ENCODE peak calls at places on chromosomes 7 and 10, in eight cellular contexts. One of them, this sample, is unnamed.

GRCh38 chr7:141646826-141647480 is 55.0 kb downstream of the DENND11 start:
- DNase-seq in epithelial cell of esophagus: no peak
- DNase-seq in iris pigment epithelial cell: peak
- DNase-seq in kidney tubule cell: peak
- DNase-seq in tibial nerve: no peak
- DNase-seq in renal cortical epithelial cell: peak
- DNase-seq in stimulated activated naive CD8-positive, alpha-beta T cell treated with anti-CD3 and anti-CD28 coated beads, Interleukin-15, Interleukin-2, amounts not matched to agents 100 U/mL and 50 U/mL, for 24 hours: no peak
- DNase-seq in activated CD4-positive, alpha-beta T cell treated with anti-CD3 and anti-CD28 coated beads, Interleukin-2, amount 50 U/mL, for 4 hours: no peak
- DNase-seq in this sample: no peak

GRCh38 chr7:70630647-70631457 is 501.1 kb upstream of the GALNT17 start:
- DNase-seq in stimulated activated naive CD8-positive, alpha-beta T cell treated with anti-CD3 and anti-CD28 coated beads, Interleukin-15, Interleukin-2, amounts not matched to agents 100 U/mL and 50 U/mL, for 24 hours: no peak
- DNase-seq in renal cortical epithelial cell: no peak
- DNase-seq in kidney tubule cell: peak
- DNase-seq in epithelial cell of esophagus: no peak
- DNase-seq in iris pigment epithelial cell: no peak
- DNase-seq in tibial nerve: no peak
- DNase-seq in activated CD4-positive, alpha-beta T cell treated with anti-CD3 and anti-CD28 coated beads, Interleukin-2, amount 50 U/mL, for 4 hours: no peak
- DNase-seq in this sample: peak

GRCh38 chr10:72455889-72456588 is 101.3 kb upstream of the DNAJB12 start:
- DNase-seq in kidney tubule cell: peak
- DNase-seq in activated CD4-positive, alpha-beta T cell treated with anti-CD3 and anti-CD28 coated beads, Interleukin-2, amount 50 U/mL, for 4 hours: no peak
- DNase-seq in epithelial cell of esophagus: peak
- DNase-seq in tibial nerve: no peak
- DNase-seq in iris pigment epithelial cell: peak
- DNase-seq in stimulated activated naive CD8-positive, alpha-beta T cell treated with anti-CD3 and anti-CD28 coated beads, Interleukin-15, Interleukin-2, amounts not matched to agents 100 U/mL and 50 U/mL, for 24 hours: no peak
- DNase-seq in renal cortical epithelial cell: peak
- DNase-seq in this sample: no peak

GRCh38 chr7:137313196-137313595 is 30.3 kb downstream of the PTN start:
- DNase-seq in kidney tubule cell: no peak
- DNase-seq in renal cortical epithelial cell: no peak
- DNase-seq in stimulated activated naive CD8-positive, alpha-beta T cell treated with anti-CD3 and anti-CD28 coated beads, Interleukin-15, Interleukin-2, amounts not matched to agents 100 U/mL and 50 U/mL, for 24 hours: no peak
- DNase-seq in epithelial cell of esophagus: no peak
- DNase-seq in tibial nerve: no peak
- DNase-seq in activated CD4-positive, alpha-beta T cell treated with anti-CD3 and anti-CD28 coated beads, Interleukin-2, amount 50 U/mL, for 4 hours: no peak
- DNase-seq in iris pigment epithelial cell: peak
- DNase-seq in this sample: no peak

GRCh38 chr7:132614428-132615076 is 38.3 kb upstream of the PLXNA4 start:
- DNase-seq in iris pigment epithelial cell: no peak
- DNase-seq in epithelial cell of esophagus: no peak
- DNase-seq in tibial nerve: no peak
- DNase-seq in renal cortical epithelial cell: no peak
- DNase-seq in activated CD4-positive, alpha-beta T cell treated with anti-CD3 and anti-CD28 coated beads, Interleukin-2, amount 50 U/mL, for 4 hours: no peak
- DNase-seq in stimulated activated naive CD8-positive, alpha-beta T cell treated with anti-CD3 and anti-CD28 coated beads, Interleukin-15, Interleukin-2, amounts not matched to agents 100 U/mL and 50 U/mL, for 24 hours: no peak
- DNase-seq in kidney tubule cell: peak
- DNase-seq in this sample: peak

GRCh38 chr7:139753079-139753692 is 24.6 kb downstream of the HIPK2 start:
- DNase-seq in epithelial cell of esophagus: no peak
- DNase-seq in stimulated activated naive CD8-positive, alpha-beta T cell treated with anti-CD3 and anti-CD28 coated beads, Interleukin-15, Interleukin-2, amounts not matched to agents 100 U/mL and 50 U/mL, for 24 hours: no peak
- DNase-seq in renal cortical epithelial cell: no peak
- DNase-seq in iris pigment epithelial cell: peak
- DNase-seq in kidney tubule cell: peak
- DNase-seq in tibial nerve: no peak
- DNase-seq in activated CD4-positive, alpha-beta T cell treated with anti-CD3 and anti-CD28 coated beads, Interleukin-2, amount 50 U/mL, for 4 hours: no peak
- DNase-seq in this sample: no peak

GRCh38 chr10:61271127-61271780 is 181.9 kb downstream of the TMEM26 start:
- DNase-seq in renal cortical epithelial cell: peak
- DNase-seq in kidney tubule cell: peak
- DNase-seq in activated CD4-positive, alpha-beta T cell treated with anti-CD3 and anti-CD28 coated beads, Interleukin-2, amount 50 U/mL, for 4 hours: no peak
- DNase-seq in iris pigment epithelial cell: peak
- DNase-seq in epithelial cell of esophagus: peak
- DNase-seq in tibial nerve: no peak
- DNase-seq in stimulated activated naive CD8-positive, alpha-beta T cell treated with anti-CD3 and anti-CD28 coated beads, Interleukin-15, Interleukin-2, amounts not matched to agents 100 U/mL and 50 U/mL, for 24 hours: no peak
- DNase-seq in this sample: no peak

GRCh38 chr7:75694636-75695035 is 44.1 kb downstream of the HIP1 start:
- DNase-seq in activated CD4-positive, alpha-beta T cell treated with anti-CD3 and anti-CD28 coated beads, Interleukin-2, amount 50 U/mL, for 4 hours: no peak
- DNase-seq in iris pigment epithelial cell: no peak
- DNase-seq in renal cortical epithelial cell: no peak
- DNase-seq in epithelial cell of esophagus: no peak
- DNase-seq in stimulated activated naive CD8-positive, alpha-beta T cell treated with anti-CD3 and anti-CD28 coated beads, Interleukin-15, Interleukin-2, amounts not matched to agents 100 U/mL and 50 U/mL, for 24 hours: no peak
- DNase-seq in kidney tubule cell: no peak
- DNase-seq in tibial nerve: no peak
- DNase-seq in this sample: no peak

GRCh38 chr7:2175514-2175913 is 57.2 kb downstream of the MAD1L1 start:
- DNase-seq in tibial nerve: no peak
- DNase-seq in epithelial cell of esophagus: peak
- DNase-seq in iris pigment epithelial cell: peak
- DNase-seq in renal cortical epithelial cell: peak
- DNase-seq in kidney tubule cell: peak
- DNase-seq in stimulated activated naive CD8-positive, alpha-beta T cell treated with anti-CD3 and anti-CD28 coated beads, Interleukin-15, Interleukin-2, amounts not matched to agents 100 U/mL and 50 U/mL, for 24 hours: no peak
- DNase-seq in activated CD4-positive, alpha-beta T cell treated with anti-CD3 and anti-CD28 coated beads, Interleukin-2, amount 50 U/mL, for 4 hours: no peak
- DNase-seq in this sample: peak

GRCh38 chr10:132585732-132586722 is 48.4 kb downstream of the INPP5A start:
- DNase-seq in renal cortical epithelial cell: no peak
- DNase-seq in epithelial cell of esophagus: no peak
- DNase-seq in tibial nerve: no peak
- DNase-seq in kidney tubule cell: no peak
- DNase-seq in stimulated activated naive CD8-positive, alpha-beta T cell treated with anti-CD3 and anti-CD28 coated beads, Interleukin-15, Interleukin-2, amounts not matched to agents 100 U/mL and 50 U/mL, for 24 hours: no peak
- DNase-seq in iris pigment epithelial cell: no peak
- DNase-seq in activated CD4-positive, alpha-beta T cell treated with anti-CD3 and anti-CD28 coated beads, Interleukin-2, amount 50 U/mL, for 4 hours: no peak
- DNase-seq in this sample: peak

GRCh38 chr7:132720835-132721234 is 144.6 kb upstream of the PLXNA4 start:
- DNase-seq in renal cortical epithelial cell: no peak
- DNase-seq in epithelial cell of esophagus: no peak
- DNase-seq in activated CD4-positive, alpha-beta T cell treated with anti-CD3 and anti-CD28 coated beads, Interleukin-2, amount 50 U/mL, for 4 hours: no peak
- DNase-seq in kidney tubule cell: no peak
- DNase-seq in tibial nerve: no peak
- DNase-seq in iris pigment epithelial cell: no peak
- DNase-seq in stimulated activated naive CD8-positive, alpha-beta T cell treated with anti-CD3 and anti-CD28 coated beads, Interleukin-15, Interleukin-2, amounts not matched to agents 100 U/mL and 50 U/mL, for 24 hours: no peak
- DNase-seq in this sample: no peak

GRCh38 chr7:12436896-12437535 is 33.4 kb upstream of the VWDE start:
- DNase-seq in renal cortical epithelial cell: peak
- DNase-seq in kidney tubule cell: peak
- DNase-seq in tibial nerve: no peak
- DNase-seq in epithelial cell of esophagus: peak
- DNase-seq in activated CD4-positive, alpha-beta T cell treated with anti-CD3 and anti-CD28 coated beads, Interleukin-2, amount 50 U/mL, for 4 hours: no peak
- DNase-seq in iris pigment epithelial cell: peak
- DNase-seq in stimulated activated naive CD8-positive, alpha-beta T cell treated with anti-CD3 and anti-CD28 coated beads, Interleukin-15, Interleukin-2, amounts not matched to agents 100 U/mL and 50 U/mL, for 24 hours: no peak
- DNase-seq in this sample: no peak

GRCh38 chr7:82164813-82165212 is 278.8 kb downstream of the CACNA2D1 start:
- DNase-seq in kidney tubule cell: peak
- DNase-seq in stimulated activated naive CD8-positive, alpha-beta T cell treated with anti-CD3 and anti-CD28 coated beads, Interleukin-15, Interleukin-2, amounts not matched to agents 100 U/mL and 50 U/mL, for 24 hours: no peak
- DNase-seq in renal cortical epithelial cell: peak
- DNase-seq in epithelial cell of esophagus: peak
- DNase-seq in iris pigment epithelial cell: peak
- DNase-seq in tibial nerve: no peak
- DNase-seq in activated CD4-positive, alpha-beta T cell treated with anti-CD3 and anti-CD28 coated beads, Interleukin-2, amount 50 U/mL, for 4 hours: no peak
- DNase-seq in this sample: no peak

GRCh38 chr10:69337312-69338132 is 59.2 kb downstream of the HK1 start:
- DNase-seq in tibial nerve: no peak
- DNase-seq in epithelial cell of esophagus: peak
- DNase-seq in renal cortical epithelial cell: peak
- DNase-seq in activated CD4-positive, alpha-beta T cell treated with anti-CD3 and anti-CD28 coated beads, Interleukin-2, amount 50 U/mL, for 4 hours: no peak
- DNase-seq in iris pigment epithelial cell: peak
- DNase-seq in kidney tubule cell: peak
- DNase-seq in stimulated activated naive CD8-positive, alpha-beta T cell treated with anti-CD3 and anti-CD28 coated beads, Interleukin-15, Interleukin-2, amounts not matched to agents 100 U/mL and 50 U/mL, for 24 hours: no peak
- DNase-seq in this sample: peak

GRCh38 chr10:69025370-69025896 is 36.8 kb downstream of the KIFBP start:
- DNase-seq in epithelial cell of esophagus: no peak
- DNase-seq in iris pigment epithelial cell: no peak
- DNase-seq in stimulated activated naive CD8-positive, alpha-beta T cell treated with anti-CD3 and anti-CD28 coated beads, Interleukin-15, Interleukin-2, amounts not matched to agents 100 U/mL and 50 U/mL, for 24 hours: no peak
- DNase-seq in kidney tubule cell: no peak
- DNase-seq in activated CD4-positive, alpha-beta T cell treated with anti-CD3 and anti-CD28 coated beads, Interleukin-2, amount 50 U/mL, for 4 hours: no peak
- DNase-seq in renal cortical epithelial cell: no peak
- DNase-seq in tibial nerve: no peak
- DNase-seq in this sample: no peak

GRCh38 chr7:106279425-106280182 is 5.2 kb downstream of the NAMPT start:
- DNase-seq in renal cortical epithelial cell: no peak
- DNase-seq in iris pigment epithelial cell: no peak
- DNase-seq in kidney tubule cell: no peak
- DNase-seq in epithelial cell of esophagus: no peak
- DNase-seq in activated CD4-positive, alpha-beta T cell treated with anti-CD3 and anti-CD28 coated beads, Interleukin-2, amount 50 U/mL, for 4 hours: no peak
- DNase-seq in tibial nerve: no peak
- DNase-seq in stimulated activated naive CD8-positive, alpha-beta T cell treated with anti-CD3 and anti-CD28 coated beads, Interleukin-15, Interleukin-2, amounts not matched to agents 100 U/mL and 50 U/mL, for 24 hours: peak
- DNase-seq in this sample: no peak

GRCh38 chr10:62560207-62560819 is 186.1 kb downstream of the ZNF365 start:
- DNase-seq in kidney tubule cell: no peak
- DNase-seq in activated CD4-positive, alpha-beta T cell treated with anti-CD3 and anti-CD28 coated beads, Interleukin-2, amount 50 U/mL, for 4 hours: no peak
- DNase-seq in epithelial cell of esophagus: peak
- DNase-seq in tibial nerve: no peak
- DNase-seq in stimulated activated naive CD8-positive, alpha-beta T cell treated with anti-CD3 and anti-CD28 coated beads, Interleukin-15, Interleukin-2, amounts not matched to agents 100 U/mL and 50 U/mL, for 24 hours: no peak
- DNase-seq in renal cortical epithelial cell: no peak
- DNase-seq in iris pigment epithelial cell: peak
- DNase-seq in this sample: no peak

GRCh38 chr10:108783897-108784296 is 1139.4 kb downstream of the XPNPEP1 start:
- DNase-seq in tibial nerve: no peak
- DNase-seq in stimulated activated naive CD8-positive, alpha-beta T cell treated with anti-CD3 and anti-CD28 coated beads, Interleukin-15, Interleukin-2, amounts not matched to agents 100 U/mL and 50 U/mL, for 24 hours: peak
- DNase-seq in renal cortical epithelial cell: peak
- DNase-seq in iris pigment epithelial cell: peak
- DNase-seq in activated CD4-positive, alpha-beta T cell treated with anti-CD3 and anti-CD28 coated beads, Interleukin-2, amount 50 U/mL, for 4 hours: no peak
- DNase-seq in kidney tubule cell: peak
- DNase-seq in epithelial cell of esophagus: peak
- DNase-seq in this sample: no peak

GRCh38 chr7:111486472-111487142 is 75.7 kb downstream of the IMMP2L start:
- DNase-seq in kidney tubule cell: peak
- DNase-seq in renal cortical epithelial cell: peak
- DNase-seq in activated CD4-positive, alpha-beta T cell treated with anti-CD3 and anti-CD28 coated beads, Interleukin-2, amount 50 U/mL, for 4 hours: no peak
- DNase-seq in epithelial cell of esophagus: peak
- DNase-seq in iris pigment epithelial cell: peak
- DNase-seq in stimulated activated naive CD8-positive, alpha-beta T cell treated with anti-CD3 and anti-CD28 coated beads, Interleukin-15, Interleukin-2, amounts not matched to agents 100 U/mL and 50 U/mL, for 24 hours: no peak
- DNase-seq in tibial nerve: no peak
- DNase-seq in this sample: no peak

GRCh38 chr7:16586081-16586874 is 59.3 kb downstream of the ANKMY2 start:
- DNase-seq in epithelial cell of esophagus: no peak
- DNase-seq in activated CD4-positive, alpha-beta T cell treated with anti-CD3 and anti-CD28 coated beads, Interleukin-2, amount 50 U/mL, for 4 hours: no peak
- DNase-seq in iris pigment epithelial cell: no peak
- DNase-seq in renal cortical epithelial cell: no peak
- DNase-seq in stimulated activated naive CD8-positive, alpha-beta T cell treated with anti-CD3 and anti-CD28 coated beads, Interleukin-15, Interleukin-2, amounts not matched to agents 100 U/mL and 50 U/mL, for 24 hours: no peak
- DNase-seq in tibial nerve: no peak
- DNase-seq in kidney tubule cell: no peak
- DNase-seq in this sample: peak

GRCh38 chr7:90180649-90181048 is 26.4 kb downstream of the STEAP1 start:
- DNase-seq in activated CD4-positive, alpha-beta T cell treated with anti-CD3 and anti-CD28 coated beads, Interleukin-2, amount 50 U/mL, for 4 hours: no peak
- DNase-seq in tibial nerve: no peak
- DNase-seq in stimulated activated naive CD8-positive, alpha-beta T cell treated with anti-CD3 and anti-CD28 coated beads, Interleukin-15, Interleukin-2, amounts not matched to agents 100 U/mL and 50 U/mL, for 24 hours: no peak
- DNase-seq in kidney tubule cell: peak
- DNase-seq in iris pigment epithelial cell: no peak
- DNase-seq in renal cortical epithelial cell: peak
- DNase-seq in epithelial cell of esophagus: peak
- DNase-seq in this sample: no peak

GRCh38 chr10:78177013-78177370 is 143.3 kb downstream of the RPS24 start:
- DNase-seq in renal cortical epithelial cell: no peak
- DNase-seq in kidney tubule cell: no peak
- DNase-seq in iris pigment epithelial cell: no peak
- DNase-seq in epithelial cell of esophagus: no peak
- DNase-seq in tibial nerve: no peak
- DNase-seq in activated CD4-positive, alpha-beta T cell treated with anti-CD3 and anti-CD28 coated beads, Interleukin-2, amount 50 U/mL, for 4 hours: no peak
- DNase-seq in stimulated activated naive CD8-positive, alpha-beta T cell treated with anti-CD3 and anti-CD28 coated beads, Interleukin-15, Interleukin-2, amounts not matched to agents 100 U/mL and 50 U/mL, for 24 hours: no peak
- DNase-seq in this sample: no peak

GRCh38 chr10:31320179-31320597 is 1.2 kb downstream of the ZEB1 start:
- DNase-seq in iris pigment epithelial cell: peak
- DNase-seq in kidney tubule cell: peak
- DNase-seq in tibial nerve: no peak
- DNase-seq in stimulated activated naive CD8-positive, alpha-beta T cell treated with anti-CD3 and anti-CD28 coated beads, Interleukin-15, Interleukin-2, amounts not matched to agents 100 U/mL and 50 U/mL, for 24 hours: peak
- DNase-seq in epithelial cell of esophagus: peak
- DNase-seq in activated CD4-positive, alpha-beta T cell treated with anti-CD3 and anti-CD28 coated beads, Interleukin-2, amount 50 U/mL, for 4 hours: peak
- DNase-seq in renal cortical epithelial cell: no peak
- DNase-seq in this sample: peak

This sample was measured in left cardiac atrium.